ENCODE peak calls at places on chromosomes 2 and 18, in five cellular contexts. Y is HepG2, D is SK-N-SH, R is H1, J is K562. L is an unnamed sample.

GRCh38 chr2:72992734-72993102 is 75.4 kb downstream of the EMX1 start:
- DNase-seq in Y (no peak), D (no peak), R (no peak), J (no peak), L (no peak)

GRCh38 chr2:104939570-104940235 is 85.8 kb downstream of the POU3F3 start:
- DNase-seq in Y (no peak), D (no peak), R (no peak), J (no peak), L (no peak)

GRCh38 chr2:85132392-85132791 is 800 bp upstream of the TCF7L1 start:
- DNase-seq in Y (no peak), D (peak), R (no peak), J (no peak), L (no peak)

GRCh38 chr2:54613794-54614257 is 109.6 kb upstream of the EML6 start:
- DNase-seq in Y (no peak), D (no peak), R (no peak), J (no peak), L (no peak)

GRCh38 chr2:176599796-176600485 is 330.7 kb downstream of the MTX2 start:
- DNase-seq in Y (no peak), D (no peak), R (no peak), J (no peak), L (no peak)

GRCh38 chr2:37829202-37829601 is 95.9 kb upstream of the RMDN2 start:
- DNase-seq in Y (no peak), D (no peak), R (no peak), J (no peak), L (peak)

GRCh38 chr2:161045726-161046125 is 114.5 kb upstream of the TANK start:
- DNase-seq in Y (no peak), D (no peak), R (no peak), J (no peak), L (no peak)

GRCh38 chr2:127486247-127486912 is 39.9 kb downstream of the IWS1 start:
- DNase-seq in Y (no peak), D (no peak), R (no peak), J (no peak), L (peak)

GRCh38 chr2:100234141-100234540 is 88.2 kb downstream of the LONRF2 start:
- DNase-seq in Y (no peak), D (no peak), R (no peak), J (no peak), L (no peak)

GRCh38 chr18:47100214-47100831 is 50.0 kb downstream of the HDHD2 start:
- DNase-seq in Y (peak), D (peak), R (peak), J (peak), L (peak)

GRCh38 chr2:12169721-12170120 is 423.3 kb downstream of the LPIN1 start:
- DNase-seq in Y (no peak), D (no peak), R (no peak), J (no peak), L (no peak)

GRCh38 chr2:161943012-161943411 is 131.0 kb downstream of the DPP4 start:
- DNase-seq in Y (no peak), D (no peak), R (no peak), J (no peak), L (no peak)

GRCh38 chr2:226048625-226049024 is 649.1 kb downstream of the NYAP2 start:
- DNase-seq in Y (peak), D (no peak), R (no peak), J (no peak), L (no peak)

GRCh38 chr2:960064-960736 is 9.6 kb downstream of the SNTG2 start:
- DNase-seq in Y (no peak), D (no peak), R (no peak), J (no peak), L (no peak)

GRCh38 chr2:1625281-1626001 is 118.9 kb downstream of the PXDN start:
- DNase-seq in Y (no peak), D (peak), R (peak), J (no peak), L (no peak)

GRCh38 chr2:43161650-43162542 is 64.5 kb downstream of the ZFP36L2 start:
- DNase-seq in Y (peak), D (no peak), R (no peak), J (no peak), L (no peak)

GRCh38 chr2:43163365-43163715 is 63.1 kb downstream of the ZFP36L2 start:
- DNase-seq in Y (no peak), D (no peak), R (no peak), J (no peak), L (no peak)

GRCh38 chr2:43168016-43168369 is 58.4 kb downstream of the ZFP36L2 start:
- DNase-seq in Y (no peak), D (no peak), R (no peak), J (no peak), L (no peak)

GRCh38 chr2:43164686-43165085 is 61.7 kb downstream of the ZFP36L2 start:
- DNase-seq in Y (no peak), D (no peak), R (no peak), J (no peak), L (no peak)

DNA sequence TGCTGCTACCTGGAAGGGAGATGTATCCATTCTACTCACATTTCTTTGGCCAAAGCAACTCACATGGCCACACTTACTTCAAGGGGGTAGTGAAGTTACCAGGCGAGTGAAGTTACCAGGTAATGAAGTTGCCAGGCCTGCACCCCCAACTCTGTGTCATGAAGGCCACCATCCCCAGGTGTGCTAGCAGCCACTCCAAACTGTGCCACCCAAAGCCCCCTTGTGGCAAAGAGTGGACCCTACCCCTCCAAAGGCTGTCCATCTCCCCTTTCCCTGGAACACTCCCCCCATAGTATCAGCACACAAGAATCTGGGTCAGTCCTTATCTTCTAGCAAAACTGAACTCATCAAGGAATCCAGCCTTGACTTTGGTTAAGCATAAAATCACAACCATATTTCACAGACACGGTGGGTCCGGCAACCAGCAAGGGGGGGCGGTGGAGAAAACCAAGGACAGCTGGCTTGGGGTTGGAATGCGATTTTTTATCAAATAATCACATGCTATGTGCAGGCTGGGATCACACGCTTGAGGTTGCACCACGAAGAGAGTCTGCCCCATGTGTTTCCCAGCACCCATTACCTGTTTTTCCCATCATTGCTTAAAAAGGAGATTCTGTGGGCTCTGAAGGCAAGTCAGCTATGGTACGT is 60.9 kb downstream of the ZFP36L2 start:
- DNase-seq in Y (peak), D (no peak), R (no peak), J (no peak), L (no peak)
- TF ChIP-seq CTCF in Y (peak), D (peak), R (peak), J (no peak), L (no peak)

DNA sequence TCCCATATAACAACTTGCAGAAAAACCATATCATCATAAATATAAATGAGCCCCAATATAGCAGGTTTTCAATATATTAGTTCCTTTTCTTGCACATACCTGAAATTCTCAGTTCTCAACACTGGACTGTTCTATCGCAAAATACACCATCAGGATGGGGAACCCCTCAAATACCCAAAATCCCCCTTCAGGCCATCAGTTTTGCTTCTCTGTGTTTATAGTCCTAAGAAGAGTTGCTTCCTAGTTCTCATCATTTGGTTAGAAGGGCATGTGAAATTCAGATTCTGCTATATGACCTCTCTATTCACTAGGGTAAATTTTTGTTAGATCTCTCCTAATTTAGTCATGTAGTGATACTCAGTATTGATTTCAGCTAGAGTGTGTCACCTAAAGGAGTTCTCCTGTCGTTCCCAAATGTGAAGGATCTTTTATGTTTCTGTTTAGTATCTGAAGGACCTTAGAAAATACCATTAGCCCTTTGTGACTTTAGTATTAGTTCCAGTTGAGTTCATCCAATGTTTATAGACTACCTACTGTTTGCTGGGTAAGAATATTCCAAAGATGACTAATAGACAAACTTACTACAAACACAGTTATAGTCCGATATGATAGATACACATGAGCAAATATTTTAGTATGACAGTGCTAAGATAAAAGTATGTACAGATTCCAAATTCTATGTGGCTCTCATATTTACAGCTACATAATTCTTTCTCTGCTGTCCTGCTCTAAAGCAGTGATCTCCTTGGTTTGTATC is 115.8 kb downstream of the TTC27 start:
- DNase-seq in Y (peak), D (no peak), R (no peak), J (no peak), L (no peak)
- TF ChIP-seq GABPA in Y (no peak), D (no peak), R (no peak), J (no peak), L (no peak)

GRCh38 chr2:108621087-108621559 is 86.9 kb downstream of the LIMS1 start:
- DNase-seq in Y (no peak), D (no peak), R (peak), J (peak), L (peak)

GRCh38 chr2:108621689-108622681 is 87.7 kb downstream of the LIMS1 start:
- DNase-seq in Y (no peak), D (no peak), R (no peak), J (no peak), L (no peak)

GRCh38 chr2:108623616-108624015 is 89.3 kb downstream of the LIMS1 start:
- DNase-seq in Y (no peak), D (no peak), R (no peak), J (no peak), L (no peak)

GRCh38 chr2:108619916-108620620 is 85.8 kb downstream of the LIMS1 start:
- DNase-seq in Y (no peak), D (no peak), R (no peak), J (no peak), L (no peak)

DNA sequence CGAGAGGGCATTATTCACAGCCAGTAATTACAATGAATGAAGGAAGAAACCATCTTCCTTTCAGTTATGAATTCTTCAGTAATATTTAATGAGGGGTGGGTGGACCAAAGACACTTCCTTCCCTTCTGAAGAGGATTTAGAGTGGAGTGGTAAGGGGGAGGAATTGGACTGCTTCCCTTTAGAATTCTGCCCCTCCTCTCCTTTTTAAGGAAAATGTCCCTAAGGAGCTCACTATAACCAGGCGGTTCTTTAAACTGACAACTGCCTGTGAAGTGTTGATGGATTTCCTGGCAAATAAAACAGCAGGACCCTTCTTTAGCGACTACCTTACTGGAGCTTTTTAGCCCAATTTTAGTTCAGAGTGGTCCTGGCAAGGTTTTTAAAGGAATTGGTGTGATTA is 86.4 kb downstream of the LIMS1 start:
- DNase-seq in Y (no peak), D (no peak), R (no peak), J (no peak), L (no peak)
- H3K4me3 ChIP-seq in Y (no peak), D (no peak), R (no peak), J (peak), L (no peak)

GRCh38 chr2:240277073-240277806 is 136.8 kb upstream of the OTOS start:
- DNase-seq in Y (no peak), D (no peak), R (no peak), J (no peak), L (no peak)
- TF ChIP-seq CTCF in Y (no peak), D (no peak), R (no peak), J (no peak), L (no peak)

DNA sequence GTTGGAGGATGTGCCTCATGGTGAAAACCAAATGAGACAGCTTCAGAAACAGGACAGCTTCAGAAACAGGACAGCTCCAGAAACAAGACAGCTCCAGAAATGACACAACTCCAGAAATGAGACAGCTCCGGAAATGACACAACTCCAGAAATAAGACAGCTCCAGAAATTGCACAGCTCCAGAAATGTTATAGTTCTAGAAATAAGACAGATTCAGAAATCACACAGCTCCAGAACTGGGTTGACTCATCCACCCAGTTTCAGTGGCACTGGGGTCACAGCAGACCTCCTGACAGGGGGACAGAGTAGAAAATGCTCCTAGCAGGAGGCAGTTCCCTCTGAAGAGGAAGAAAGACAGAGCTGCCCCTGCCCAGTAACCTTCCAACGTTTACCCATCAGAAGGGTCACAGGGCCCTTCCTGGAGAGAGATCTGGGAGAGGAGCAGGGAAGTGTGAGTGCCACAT is 26.9 kb upstream of the COL6A3 start:
- DNase-seq in Y (no peak), D (no peak), R (no peak), J (no peak), L (no peak)
- TF ChIP-seq GABPA in Y (no peak), D (no peak), R (no peak), J (no peak), L (no peak)

L was measured in HL-60.